ENCODE peak calls at places on chromosomes 13 and 19, in seven cellular contexts. P, O, V, H, U, Q and I are unnamed samples.

GRCh38 chr19:31408460-31409124 is 59.4 kb upstream of the TSHZ3 start:
- DNase-seq in P (no peak), O (peak), V (peak), H (no peak), U (no peak), Q (peak), I (no peak)

GRCh38 chr19:18013210-18013609 is 5.2 kb downstream of the ARRDC2 start:
- DNase-seq in P (no peak), O (no peak), V (no peak), H (no peak), U (no peak), Q (no peak), I (no peak)

GRCh38 chr13:102400619-102401125 is 1.2 kb downstream of the FGF14 start:
- DNase-seq in P (peak), O (peak), V (peak), H (no peak), U (peak), Q (peak), I (peak)

GRCh38 chr13:100197591-100198365 is 108.9 kb downstream of the PCCA start:
- DNase-seq in P (no peak), O (no peak), V (peak), H (no peak), U (no peak), Q (no peak), I (no peak)

GRCh38 chr19:37078717-37079032 is 442 bp downstream of the ZNF420 start:
- DNase-seq in P (no peak), O (no peak), V (no peak), H (no peak), U (no peak), Q (no peak), I (no peak)

GRCh38 chr19:33628921-33629825 is 7.4 kb downstream of the CHST8 start:
- DNase-seq in P (no peak), O (no peak), V (no peak), H (no peak), U (no peak), Q (no peak), I (no peak)

GRCh38 chr13:26855921-26856320 is 95.3 kb upstream of the GPR12 start:
- DNase-seq in P (no peak), O (no peak), V (no peak), H (no peak), U (no peak), Q (no peak), I (no peak)

GRCh38 chr13:113967206-113967720 is 6.6 kb downstream of the C13orf46 start:
- DNase-seq in P (no peak), O (no peak), V (no peak), H (no peak), U (peak), Q (no peak), I (no peak)

GRCh38 chr13:51323824-51324511 is 15.5 kb upstream of the SERPINE3 start:
- DNase-seq in P (no peak), O (no peak), V (no peak), H (no peak), U (no peak), Q (no peak), I (no peak)

GRCh38 chr13:96159731-96160130 is 69.8 kb downstream of the HS6ST3 start:
- DNase-seq in P (no peak), O (no peak), V (no peak), H (no peak), U (no peak), Q (no peak), I (no peak)

GRCh38 chr13:36919206-36919832 is 719 bp downstream of the SMAD9 start:
- DNase-seq in P (peak), O (peak), V (peak), H (no peak), U (no peak), Q (peak), I (peak)

GRCh38 chr19:48543121-48543710 is 8.8 kb upstream of the SULT2B1 start:
- DNase-seq in P (no peak), O (no peak), V (peak), H (no peak), U (peak), Q (peak), I (no peak)

GRCh38 chr13:112898786-112899617 is 70.0 kb upstream of the MCF2L start:
- DNase-seq in P (no peak), O (no peak), V (no peak), H (no peak), U (peak), Q (no peak), I (no peak)